ENCODE peak calls at places on chromosomes 2 and 18, in five cellular contexts. X is K562, A is tibial nerve, J is HepG2, Z is upper lobe of left lung. T is an unnamed sample.

GRCh38 chr2:224957540-224958465 is 84.5 kb downstream of the DOCK10 start:
- DNase-seq in X (no peak), A (no peak), J (no peak), Z (no peak), T (no peak)

GRCh38 chr2:150425121-150425559 is 62.3 kb downstream of the RND3 start:
- DNase-seq in X (no peak), A (no peak), J (no peak), Z (peak; percentile 15), T (no peak)

GRCh38 chr2:217742837-217743236 is 260.0 kb downstream of the TNS1 start:
- DNase-seq in X (no peak), A (no peak), J (no peak), Z (no peak), T (no peak)

GRCh38 chr18:9348079-9348671 is 13.6 kb downstream of the TWSG1 start:
- DNase-seq in X (no peak), A (no peak), J (no peak), Z (no peak), T (no peak)

GRCh38 chr18:28511421-28511821 is 334.5 kb upstream of the CDH2 start:
- DNase-seq in X (no peak), A (no peak), J (no peak), Z (no peak), T (no peak)

GRCh38 chr2:161415467-161416293 is 417 bp upstream of the TBR1 start:
- DNase-seq in X (no peak), A (no peak), J (peak; percentile 10), Z (no peak), T (no peak)

GRCh38 chr2:105697781-105698449 is 46.8 kb upstream of the NCK2 start:
- DNase-seq in X (no peak), A (no peak), J (peak; percentile 71), Z (no peak), T (peak; percentile 37)

GRCh38 chr2:129481306-129482219 is 497.9 kb upstream of the RAB6C start:
- DNase-seq in X (no peak), A (no peak), J (no peak), Z (no peak), T (no peak)

GRCh38 chr2:175154670-175155082 is 13.3 kb downstream of the ATF2 start:
- DNase-seq in X (no peak), A (no peak), J (no peak), Z (no peak), T (no peak)

GRCh38 chr18:10057808-10058791 is 144.3 kb downstream of the VAPA start:
- DNase-seq in X (no peak), A (peak; percentile 12), J (no peak), Z (no peak), T (no peak)

GRCh38 chr2:189411860-189412259 is 29.4 kb upstream of the WDR75 start:
- DNase-seq in X (no peak), A (no peak), J (no peak), Z (no peak), T (peak; percentile 21)

GRCh38 chr2:222483513-222484039 is 59.2 kb downstream of the SGPP2 start:
- DNase-seq in X (no peak), A (no peak), J (no peak), Z (no peak), T (no peak)

GRCh38 chr18:961644-962355 is 57.1 kb downstream of the ADCYAP1 start:
- DNase-seq in X (peak; percentile 64), A (no peak), J (peak; percentile 13), Z (no peak), T (peak; percentile 58)

GRCh38 chr2:214096200-214096599 is 314.7 kb upstream of the VWC2L start:
- DNase-seq in X (no peak), A (no peak), J (no peak), Z (no peak), T (no peak)

GRCh38 chr2:219171231-219171651 is 1.4 kb upstream of the SLC23A3 start:
- DNase-seq in X (peak; percentile 59), A (peak; percentile 59), J (peak; percentile 62), Z (no peak), T (peak; percentile 61)

GRCh38 chr2:186572705-186573104 is 17.2 kb upstream of the ITGAV start:
- DNase-seq in X (no peak), A (no peak), J (no peak), Z (no peak), T (no peak)

GRCh38 chr2:222707689-222708273 is 36.3 kb downstream of the MOGAT1 start:
- DNase-seq in X (no peak), A (no peak), J (peak; percentile 83), Z (no peak), T (no peak)

GRCh38 chr2:223760838-223761502 is 76.4 kb downstream of the AP1S3 start:
- DNase-seq in X (peak; percentile 8), A (no peak), J (peak; percentile 77), Z (no peak), T (no peak)

GRCh38 chr2:223297788-223298187 is 245.8 kb downstream of the KCNE4 start:
- DNase-seq in X (no peak), A (no peak), J (no peak), Z (no peak), T (no peak)

GRCh38 chr2:233210843-233211600 is 40.5 kb upstream of the ATG16L1 start:
- DNase-seq in X (no peak), A (peak; percentile 75), J (no peak), Z (peak; percentile 78), T (peak; percentile 79)

GRCh38 chr18:42131044-42131939 is 176.3 kb downstream of the PIK3C3 start:
- DNase-seq in X (no peak), A (no peak), J (no peak), Z (no peak), T (no peak)

GRCh38 chr2:162926501-162926900 is 87.9 kb upstream of the KCNH7 start:
- DNase-seq in X (no peak), A (no peak), J (peak; percentile 4), Z (no peak), T (no peak)

GRCh38 chr2:241217320-241218031 is 29.0 kb downstream of the ANO7 start:
- DNase-seq in X (peak; percentile 71), A (peak; percentile 47), J (peak; percentile 80), Z (peak; percentile 93), T (peak; percentile 81)

GRCh38 chr2:22027345-22028005 is 903.7 kb downstream of the TDRD15 start:
- DNase-seq in X (no peak), A (no peak), J (no peak), Z (no peak), T (no peak)

GRCh38 chr2:24920813-24921441 is 890 bp upstream of the ADCY3 start:
- DNase-seq in X (peak; percentile 58), A (no peak), J (peak; percentile 21), Z (no peak), T (no peak)

GRCh38 chr2:203873921-203874631 is 6.5 kb downstream of the CTLA4 start:
- DNase-seq in X (no peak), A (no peak), J (no peak), Z (no peak), T (no peak)

GRCh38 chr2:10501980-10502802 is 54.1 kb upstream of the ODC1 start:
- DNase-seq in X (no peak), A (no peak), J (no peak), Z (no peak), T (no peak)

GRCh38 chr2:100250645-100251044 is 71.7 kb downstream of the LONRF2 start:
- DNase-seq in X (no peak), A (no peak), J (no peak), Z (no peak), T (no peak)

GRCh38 chr2:235493775-235494715 is at the start of gene AGAP1:
- DNase-seq in X (peak; percentile 85), A (peak; percentile 73), J (peak; percentile 74), Z (peak; percentile 98), T (peak; percentile 90)

GRCh38 chr2:229344151-229344551 is 73.1 kb upstream of the PID1 start:
- DNase-seq in X (no peak), A (no peak), J (no peak), Z (no peak), T (no peak)

GRCh38 chr2:174729797-174730529 is 34.3 kb downstream of the CHRNA1 start:
- DNase-seq in X (no peak), A (no peak), J (no peak), Z (peak; percentile 67), T (no peak)

GRCh38 chr2:191462370-191462769 is 215.6 kb upstream of the NABP1 start:
- DNase-seq in X (no peak), A (no peak), J (no peak), Z (no peak), T (no peak)

GRCh38 chr2:143425896-143426295 is 296.7 kb downstream of the ARHGAP15 start:
- DNase-seq in X (no peak), A (no peak), J (no peak), Z (no peak), T (no peak)

GRCh38 chr2:191572319-191572718 is 105.6 kb upstream of the NABP1 start:
- DNase-seq in X (no peak), A (no peak), J (no peak), Z (no peak), T (no peak)

GRCh38 chr2:208794288-208794975 is 387.8 kb downstream of the PTH2R start:
- DNase-seq in X (no peak), A (no peak), J (peak; percentile 39), Z (no peak), T (no peak)

GRCh38 chr2:208793434-208793833 is 386.8 kb downstream of the PTH2R start:
- DNase-seq in X (no peak), A (no peak), J (no peak), Z (no peak), T (no peak)

GRCh38 chr2:208792766-208793165 is 386.2 kb downstream of the PTH2R start:
- DNase-seq in X (no peak), A (no peak), J (no peak), Z (no peak), T (no peak)

DNA sequence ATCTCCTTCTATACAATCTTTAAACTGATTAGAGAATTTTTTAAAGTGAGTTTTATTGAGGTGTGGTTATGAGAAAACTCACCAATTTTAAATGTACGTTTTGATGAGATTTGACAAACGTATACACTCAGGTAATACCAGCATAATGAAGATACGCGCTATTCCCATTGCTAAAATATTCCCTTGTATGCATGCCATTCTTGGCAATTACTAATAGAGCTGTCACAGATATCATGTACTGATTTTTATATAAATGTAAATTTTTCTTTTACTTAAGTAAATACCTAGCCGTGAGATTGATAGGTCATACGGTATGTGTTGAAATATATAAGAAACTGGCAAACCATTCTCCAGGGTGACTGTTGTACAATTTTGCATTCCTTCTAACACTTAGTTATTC is 384.7 kb downstream of the PTH2R start:
- DNase-seq in X (no peak), A (no peak), J (no peak), Z (no peak), T (no peak)
- TF ChIP-seq EP300 in X (no peak), A (no peak), J (no peak), Z (no peak), T (no peak)

DNA sequence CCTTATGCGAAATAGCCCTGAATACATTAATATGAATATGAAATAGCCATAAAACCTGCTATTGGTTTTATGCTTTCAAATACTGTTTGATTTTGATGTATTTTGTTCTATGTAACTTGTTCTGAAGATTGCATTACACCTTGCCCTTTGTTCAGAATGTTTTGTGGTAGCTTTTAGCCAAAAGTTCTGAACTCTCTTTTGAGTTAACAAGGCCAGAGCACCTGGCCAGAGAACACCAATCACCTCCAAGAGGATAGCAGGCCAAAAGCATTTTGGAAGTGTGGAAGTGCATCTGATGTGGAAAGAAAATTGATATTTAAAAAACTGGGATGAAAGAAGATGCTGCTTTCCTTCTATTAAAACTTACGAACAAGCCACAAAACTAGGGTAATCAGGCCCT is 86.6 kb upstream of the PGAP1 start:
- DNase-seq in X (no peak), A (no peak), J (no peak), Z (no peak), T (no peak)
- H3K27ac ChIP-seq in X (no peak overlapping the region), A (no peak overlapping the region), J (no peak overlapping the region), Z (no peak overlapping the region), T (no peak overlapping the region)

GRCh38 chr2:83386559-83386958 is 1072.5 kb downstream of the SUCLG1 start:
- DNase-seq in X (no peak), A (no peak), J (no peak), Z (no peak), T (no peak)
- TF ChIP-seq EP300 in X (no peak), A (no peak), J (no peak), Z (no peak), T (no peak)

GRCh38 chr2:74292752-74293151 is 50.5 kb downstream of the SLC4A5 start:
- DNase-seq in X (no peak), A (no peak), J (peak; percentile 82), Z (no peak), T (no peak)
- H3K27ac ChIP-seq in X (no peak overlapping the region), A (peak overlapping the region; percentile 43), J (no peak overlapping the region), Z (peak overlapping the region; percentile 63), T (no peak overlapping the region)

T was measured in ovary.